ENCODE peak calls at places on chromosomes 11 and 22, in nine cellular contexts. One of them, this sample, is unnamed.

GRCh38 chr11:130448416-130449068 is at the start of gene ADAMTS15:
- DNase-seq in heart right ventricle: peak; percentile 85
- DNase-seq in upper lobe of right lung: peak; percentile 93
- DNase-seq in left ventricle myocardium inferior: peak; percentile 91
- DNase-seq in ovary: peak; percentile 76
- DNase-seq in stomach: peak; percentile 86
- DNase-seq in neural progenitor cell: peak; percentile 93
- DNase-seq in right lobe of liver: peak; percentile 50
- DNase-seq in endothelial cell of umbilical vein: peak; percentile 70
- DNase-seq in this sample: peak; percentile 81

GRCh38 chr22:19430890-19431541 is 517 bp downstream of the HIRA start:
- DNase-seq in heart right ventricle: no peak
- DNase-seq in upper lobe of right lung: peak; percentile 70
- DNase-seq in left ventricle myocardium inferior: peak; percentile 29
- DNase-seq in ovary: peak; percentile 61
- DNase-seq in stomach: peak; percentile 65
- DNase-seq in neural progenitor cell: peak; percentile 72
- DNase-seq in right lobe of liver: peak; percentile 77
- DNase-seq in endothelial cell of umbilical vein: peak; percentile 29
- DNase-seq in this sample: no peak

GRCh38 chr11:75547617-75548054 is 14.4 kb upstream of the SERPINH1 start:
- DNase-seq in heart right ventricle: peak; percentile 66
- DNase-seq in upper lobe of right lung: peak; percentile 82
- DNase-seq in left ventricle myocardium inferior: peak; percentile 61
- DNase-seq in ovary: peak; percentile 81
- DNase-seq in stomach: peak; percentile 74
- DNase-seq in neural progenitor cell: peak; percentile 88
- DNase-seq in right lobe of liver: peak; percentile 74
- DNase-seq in endothelial cell of umbilical vein: peak; percentile 77
- DNase-seq in this sample: peak; percentile 78

GRCh38 chr11:69300124-69301032 is 6.4 kb downstream of the MYEOV start:
- DNase-seq in heart right ventricle: no peak
- DNase-seq in upper lobe of right lung: peak; percentile 57
- DNase-seq in left ventricle myocardium inferior: no peak
- DNase-seq in ovary: no peak
- DNase-seq in stomach: no peak
- DNase-seq in neural progenitor cell: no peak
- DNase-seq in right lobe of liver: no peak
- DNase-seq in endothelial cell of umbilical vein: no peak
- DNase-seq in this sample: no peak

GRCh38 chr11:57249384-57250319 is 12.6 kb upstream of the APLNR start:
- DNase-seq in heart right ventricle: peak; percentile 69
- DNase-seq in upper lobe of right lung: peak; percentile 80
- DNase-seq in left ventricle myocardium inferior: peak; percentile 62
- DNase-seq in ovary: peak; percentile 76
- DNase-seq in stomach: peak; percentile 71
- DNase-seq in neural progenitor cell: peak; percentile 74
- DNase-seq in right lobe of liver: peak; percentile 70
- DNase-seq in endothelial cell of umbilical vein: peak; percentile 76
- DNase-seq in this sample: peak; percentile 48

GRCh38 chr11:95081412-95081811 is 8.2 kb upstream of the ENDOD1 start:
- DNase-seq in heart right ventricle: peak; percentile 14
- DNase-seq in upper lobe of right lung: no peak
- DNase-seq in left ventricle myocardium inferior: no peak
- DNase-seq in ovary: no peak
- DNase-seq in stomach: no peak
- DNase-seq in neural progenitor cell: peak; percentile 5
- DNase-seq in right lobe of liver: no peak
- DNase-seq in endothelial cell of umbilical vein: peak; percentile 51
- DNase-seq in this sample: no peak

GRCh38 chr22:19717691-19718254 is 3.5 kb downstream of the SEPTIN5 start:
- DNase-seq in heart right ventricle: peak; percentile 72
- DNase-seq in upper lobe of right lung: peak; percentile 89
- DNase-seq in left ventricle myocardium inferior: peak; percentile 81
- DNase-seq in ovary: peak; percentile 89
- DNase-seq in stomach: peak; percentile 79
- DNase-seq in neural progenitor cell: peak; percentile 79
- DNase-seq in right lobe of liver: peak; percentile 77
- DNase-seq in endothelial cell of umbilical vein: peak; percentile 62
- DNase-seq in this sample: peak; percentile 65

GRCh38 chr22:30423296-30423958 is 2.1 kb upstream of the MTFP1 start:
- DNase-seq in heart right ventricle: no peak
- DNase-seq in upper lobe of right lung: peak; percentile 88
- DNase-seq in left ventricle myocardium inferior: peak; percentile 74
- DNase-seq in ovary: no peak
- DNase-seq in stomach: no peak
- DNase-seq in neural progenitor cell: no peak
- DNase-seq in right lobe of liver: peak; percentile 63
- DNase-seq in endothelial cell of umbilical vein: no peak
- DNase-seq in this sample: peak; percentile 34

GRCh38 chr11:117877120-117877784 is 794 bp upstream of the FXYD6 start:
- DNase-seq in heart right ventricle: peak; percentile 73
- DNase-seq in upper lobe of right lung: no peak
- DNase-seq in left ventricle myocardium inferior: peak; percentile 53
- DNase-seq in ovary: no peak
- DNase-seq in stomach: no peak
- DNase-seq in neural progenitor cell: no peak
- DNase-seq in right lobe of liver: no peak
- DNase-seq in endothelial cell of umbilical vein: no peak
- DNase-seq in this sample: no peak

GRCh38 chr11:72736452-72737069 is 15.6 kb downstream of the ARAP1 start:
- DNase-seq in heart right ventricle: peak; percentile 56
- DNase-seq in upper lobe of right lung: peak; percentile 88
- DNase-seq in left ventricle myocardium inferior: peak; percentile 42
- DNase-seq in ovary: no peak
- DNase-seq in stomach: no peak
- DNase-seq in neural progenitor cell: no peak
- DNase-seq in right lobe of liver: peak; percentile 70
- DNase-seq in endothelial cell of umbilical vein: peak; percentile 47
- DNase-seq in this sample: peak; percentile 71

GRCh38 chr11:79510948-79511347 is 70.1 kb upstream of the TENM4 start:
- DNase-seq in heart right ventricle: no peak
- DNase-seq in upper lobe of right lung: no peak
- DNase-seq in left ventricle myocardium inferior: no peak
- DNase-seq in ovary: no peak
- DNase-seq in stomach: no peak
- DNase-seq in neural progenitor cell: no peak
- DNase-seq in right lobe of liver: no peak
- DNase-seq in endothelial cell of umbilical vein: no peak
- DNase-seq in this sample: no peak

GRCh38 chr11:66868726-66869291 is 11.9 kb downstream of the LRFN4 start:
- DNase-seq in heart right ventricle: no peak
- DNase-seq in upper lobe of right lung: peak; percentile 85
- DNase-seq in left ventricle myocardium inferior: no peak
- DNase-seq in ovary: no peak
- DNase-seq in stomach: peak; percentile 85
- DNase-seq in neural progenitor cell: peak; percentile 86
- DNase-seq in right lobe of liver: peak; percentile 52
- DNase-seq in endothelial cell of umbilical vein: no peak
- DNase-seq in this sample: peak; percentile 73

GRCh38 chr22:33909075-33909458 is 11.2 kb downstream of the LARGE1 start:
- DNase-seq in heart right ventricle: peak; percentile 35
- DNase-seq in upper lobe of right lung: no peak
- DNase-seq in left ventricle myocardium inferior: no peak
- DNase-seq in ovary: peak; percentile 55
- DNase-seq in stomach: no peak
- DNase-seq in neural progenitor cell: no peak
- DNase-seq in right lobe of liver: no peak
- DNase-seq in endothelial cell of umbilical vein: no peak
- DNase-seq in this sample: no peak

GRCh38 chr11:131979364-131979763 is 608.9 kb downstream of the NTM start:
- DNase-seq in heart right ventricle: no peak
- DNase-seq in upper lobe of right lung: no peak
- DNase-seq in left ventricle myocardium inferior: no peak
- DNase-seq in ovary: no peak
- DNase-seq in stomach: no peak
- DNase-seq in neural progenitor cell: no peak
- DNase-seq in right lobe of liver: no peak
- DNase-seq in endothelial cell of umbilical vein: no peak
- DNase-seq in this sample: no peak

DNA sequence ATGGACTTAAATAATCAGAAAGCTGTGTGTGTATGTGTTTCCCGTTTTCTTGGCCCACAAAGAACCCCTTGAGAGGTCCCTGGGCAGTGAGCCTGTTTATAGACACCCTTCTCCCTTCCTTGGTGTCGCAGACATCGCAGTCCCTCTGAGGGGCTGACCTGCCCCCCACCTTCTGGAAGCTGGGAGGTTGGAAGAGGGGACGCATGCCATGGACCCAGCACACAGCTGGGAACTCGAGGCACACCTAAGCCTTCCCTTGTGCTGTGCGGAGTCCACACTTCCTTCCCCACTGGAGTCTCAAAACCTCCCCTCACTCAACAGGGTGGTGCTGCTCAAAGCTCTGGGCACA is 514 bp upstream of the APOBEC3B start:
- DNase-seq in heart right ventricle: no peak
- DNase-seq in upper lobe of right lung: no peak
- DNase-seq in left ventricle myocardium inferior: no peak
- DNase-seq in ovary: no peak
- DNase-seq in stomach: no peak
- DNase-seq in neural progenitor cell: no peak
- DNase-seq in right lobe of liver: no peak
- DNase-seq in endothelial cell of umbilical vein: no peak
- DNase-seq in this sample: no peak
- H3K27ac ChIP-seq in heart right ventricle: peak overlapping the region; percentile 82
- H3K27ac ChIP-seq in upper lobe of right lung: no peak overlapping the region
- H3K27ac ChIP-seq in left ventricle myocardium inferior: peak overlapping the region; percentile 12
- H3K27ac ChIP-seq in ovary: no peak overlapping the region
- H3K27ac ChIP-seq in stomach: peak overlapping the region; percentile 33
- H3K27ac ChIP-seq in neural progenitor cell: no peak overlapping the region
- H3K27ac ChIP-seq in right lobe of liver: no peak overlapping the region
- H3K27ac ChIP-seq in endothelial cell of umbilical vein: no peak overlapping the region
- H3K27ac ChIP-seq in this sample: peak overlapping the region; percentile 86

DNA sequence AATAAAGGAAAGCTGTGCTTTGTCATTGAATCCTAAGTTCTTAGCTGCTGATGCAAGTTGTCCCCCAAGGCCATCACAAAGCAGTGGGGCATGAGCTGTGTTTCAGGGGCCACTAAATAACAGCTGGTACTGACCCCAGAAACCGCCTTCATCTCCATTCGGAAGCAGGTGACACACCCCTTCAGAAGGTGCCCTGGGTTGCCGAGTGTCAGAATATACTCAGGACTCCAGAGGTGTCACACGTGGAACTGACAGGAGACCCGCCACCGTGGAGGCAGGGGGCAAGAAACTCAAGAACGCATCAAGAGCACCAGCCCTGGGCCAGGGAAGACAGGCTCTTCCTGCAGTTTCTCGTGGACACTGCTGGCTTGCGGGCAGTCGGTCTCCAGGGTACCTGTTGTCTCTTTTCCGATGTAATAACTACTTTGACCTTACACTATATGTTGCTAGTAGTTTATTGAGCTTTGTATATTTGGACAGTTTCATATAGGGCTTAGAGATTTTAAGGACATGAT is 41.5 kb downstream of the PPP2R1B start:
- DNase-seq in heart right ventricle: no peak
- DNase-seq in upper lobe of right lung: peak; percentile 54
- DNase-seq in left ventricle myocardium inferior: no peak
- DNase-seq in ovary: no peak
- DNase-seq in stomach: no peak
- DNase-seq in neural progenitor cell: no peak
- DNase-seq in right lobe of liver: no peak
- DNase-seq in endothelial cell of umbilical vein: no peak
- DNase-seq in this sample: no peak
- TF ChIP-seq CTCF in heart right ventricle: no peak
- TF ChIP-seq CTCF in upper lobe of right lung: no peak
- TF ChIP-seq CTCF in left ventricle myocardium inferior: no peak
- TF ChIP-seq CTCF in ovary: no peak
- TF ChIP-seq CTCF in stomach: no peak
- TF ChIP-seq CTCF in neural progenitor cell: no peak
- TF ChIP-seq CTCF in right lobe of liver: no peak
- TF ChIP-seq CTCF in endothelial cell of umbilical vein: no peak
- TF ChIP-seq CTCF in this sample: no peak

GRCh38 chr22:50398698-50399648 is 55.8 kb downstream of the PPP6R2 start:
- DNase-seq in heart right ventricle: no peak
- DNase-seq in upper lobe of right lung: no peak
- DNase-seq in left ventricle myocardium inferior: no peak
- DNase-seq in ovary: no peak
- DNase-seq in stomach: peak; percentile 63
- DNase-seq in neural progenitor cell: no peak
- DNase-seq in right lobe of liver: no peak
- DNase-seq in endothelial cell of umbilical vein: no peak
- DNase-seq in this sample: no peak

GRCh38 chr22:50400931-50401330 is 57.8 kb downstream of the PPP6R2 start:
- DNase-seq in heart right ventricle: no peak
- DNase-seq in upper lobe of right lung: no peak
- DNase-seq in left ventricle myocardium inferior: no peak
- DNase-seq in ovary: no peak
- DNase-seq in stomach: no peak
- DNase-seq in neural progenitor cell: no peak
- DNase-seq in right lobe of liver: no peak
- DNase-seq in endothelial cell of umbilical vein: no peak
- DNase-seq in this sample: no peak

GRCh38 chr22:50401907-50402306 is 58.8 kb downstream of the PPP6R2 start:
- DNase-seq in heart right ventricle: no peak
- DNase-seq in upper lobe of right lung: no peak
- DNase-seq in left ventricle myocardium inferior: no peak
- DNase-seq in ovary: no peak
- DNase-seq in stomach: no peak
- DNase-seq in neural progenitor cell: no peak
- DNase-seq in right lobe of liver: no peak
- DNase-seq in endothelial cell of umbilical vein: no peak
- DNase-seq in this sample: no peak

GRCh38 chr22:50399751-50400331 is 56.7 kb downstream of the PPP6R2 start:
- DNase-seq in heart right ventricle: peak; percentile 23
- DNase-seq in upper lobe of right lung: no peak
- DNase-seq in left ventricle myocardium inferior: no peak
- DNase-seq in ovary: no peak
- DNase-seq in stomach: peak; percentile 42
- DNase-seq in neural progenitor cell: peak; percentile 75
- DNase-seq in right lobe of liver: no peak
- DNase-seq in endothelial cell of umbilical vein: no peak
- DNase-seq in this sample: peak; percentile 2

DNA sequence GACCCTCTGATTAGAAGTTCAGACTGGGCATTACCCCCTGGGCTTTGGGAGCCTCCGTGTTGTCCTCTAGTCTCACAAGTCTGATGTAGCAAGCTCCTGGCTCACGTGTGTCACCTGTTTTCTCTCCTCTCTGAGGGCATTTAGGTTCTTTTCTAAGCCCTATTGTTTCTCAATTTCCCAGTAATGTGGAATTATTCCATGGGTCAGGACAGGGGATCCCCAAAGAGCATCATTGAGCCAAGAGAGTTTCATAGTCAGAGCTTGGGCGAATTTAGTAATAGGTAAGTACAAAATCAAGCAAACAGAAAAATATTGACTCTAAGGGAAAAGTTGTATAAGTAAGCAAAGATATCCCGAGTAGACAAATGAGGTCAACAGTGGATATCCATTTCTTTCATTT is 57.3 kb downstream of the PPP6R2 start:
- DNase-seq in heart right ventricle: no peak
- DNase-seq in upper lobe of right lung: no peak
- DNase-seq in left ventricle myocardium inferior: no peak
- DNase-seq in ovary: no peak
- DNase-seq in stomach: no peak
- DNase-seq in neural progenitor cell: no peak
- DNase-seq in right lobe of liver: no peak
- DNase-seq in endothelial cell of umbilical vein: no peak
- DNase-seq in this sample: no peak
- H3K27ac ChIP-seq in heart right ventricle: peak overlapping the region; percentile 90
- H3K27ac ChIP-seq in upper lobe of right lung: peak overlapping the region; percentile 75
- H3K27ac ChIP-seq in left ventricle myocardium inferior: peak overlapping the region; percentile 57
- H3K27ac ChIP-seq in ovary: no peak overlapping the region
- H3K27ac ChIP-seq in stomach: no peak overlapping the region
- H3K27ac ChIP-seq in neural progenitor cell: no peak overlapping the region
- H3K27ac ChIP-seq in right lobe of liver: peak overlapping the region; percentile 73
- H3K27ac ChIP-seq in endothelial cell of umbilical vein: no peak overlapping the region
- H3K27ac ChIP-seq in this sample: peak overlapping the region; percentile 29

GRCh38 chr11:47233989-47234668 is 14.5 kb downstream of the ACP2 start:
- DNase-seq in heart right ventricle: peak; percentile 52
- DNase-seq in upper lobe of right lung: no peak
- DNase-seq in left ventricle myocardium inferior: peak; percentile 33
- DNase-seq in ovary: no peak
- DNase-seq in stomach: no peak
- DNase-seq in neural progenitor cell: peak; percentile 59
- DNase-seq in right lobe of liver: no peak
- DNase-seq in endothelial cell of umbilical vein: peak; percentile 29
- DNase-seq in this sample: no peak
- TF ChIP-seq CTCF in heart right ventricle: peak; percentile 58
- TF ChIP-seq CTCF in upper lobe of right lung: peak; percentile 35
- TF ChIP-seq CTCF in left ventricle myocardium inferior: peak; percentile 54
- TF ChIP-seq CTCF in ovary: peak; percentile 11
- TF ChIP-seq CTCF in stomach: no peak
- TF ChIP-seq CTCF in neural progenitor cell: peak; percentile 50
- TF ChIP-seq CTCF in right lobe of liver: peak; percentile 52
- TF ChIP-seq CTCF in endothelial cell of umbilical vein: peak; percentile 27
- TF ChIP-seq CTCF in this sample: no peak